ENCODE peak calls at places on chromosomes 3 and 15, in ten cellular contexts. Q, N, U, B, C, K, R, J, V and E are unnamed samples.

GRCh38 chr15:68383161-68384074 is 48.5 kb downstream of the ITGA11 start:
- DNase-seq in Q (peak; percentile 60), N (peak; percentile 64), U (no peak), B (peak; percentile 77), C (peak; percentile 14), K (peak; percentile 17), R (no peak), J (no peak), V (peak; percentile 45), E (no peak)

GRCh38 chr3:18046131-18046530 is 303.7 kb upstream of the TBC1D5 start:
- DNase-seq in Q (no peak), N (no peak), U (no peak), B (no peak), C (no peak), K (no peak), R (no peak), J (no peak), V (no peak), E (no peak)

GRCh38 chr3:4270726-4271125 is 32.4 kb upstream of the SETMAR start:
- DNase-seq in Q (no peak), N (no peak), U (no peak), B (peak; percentile 12), C (no peak), K (no peak), R (no peak), J (no peak), V (no peak), E (peak; percentile 6)

GRCh38 chr3:172244011-172244410 is 204.2 kb downstream of the GHSR start:
- DNase-seq in Q (no peak), N (no peak), U (no peak), B (no peak), C (no peak), K (no peak), R (no peak), J (no peak), V (no peak), E (no peak)

GRCh38 chr15:90364251-90364650 is 12.2 kb downstream of the ZNF774 start:
- DNase-seq in Q (no peak), N (no peak), U (no peak), B (no peak), C (no peak), K (no peak), R (no peak), J (no peak), V (no peak), E (no peak)

GRCh38 chr3:16181361-16181760 is 6.9 kb downstream of the GALNT15 start:
- DNase-seq in Q (no peak), N (no peak), U (no peak), B (no peak), C (no peak), K (no peak), R (no peak), J (peak; percentile 77), V (no peak), E (no peak)

GRCh38 chr3:102361013-102361412 is 73.8 kb upstream of the ZPLD1 start:
- DNase-seq in Q (no peak), N (no peak), U (no peak), B (no peak), C (no peak), K (no peak), R (no peak), J (no peak), V (no peak), E (no peak)

GRCh38 chr15:43439268-43439667 is 53.7 kb downstream of the TP53BP1 start:
- DNase-seq in Q (no peak), N (no peak), U (no peak), B (no peak), C (no peak), K (no peak), R (no peak), J (no peak), V (no peak), E (no peak)

GRCh38 chr15:79990280-79990996 is 19.4 kb upstream of the BCL2A1 start:
- DNase-seq in Q (no peak), N (no peak), U (no peak), B (no peak), C (no peak), K (no peak), R (no peak), J (no peak), V (no peak), E (no peak)

GRCh38 chr3:11244131-11244677 is 28.0 kb upstream of the ATG7 start:
- DNase-seq in Q (no peak), N (no peak), U (no peak), B (no peak), C (no peak), K (no peak), R (no peak), J (no peak), V (no peak), E (no peak)

GRCh38 chr3:130480736-130481135 is 36.2 kb upstream of the COL6A6 start:
- DNase-seq in Q (no peak), N (no peak), U (peak; percentile 20), B (no peak), C (no peak), K (no peak), R (no peak), J (peak; percentile 28), V (no peak), E (no peak)

GRCh38 chr15:74795961-74796625 is 14.2 kb downstream of the CSK start:
- DNase-seq in Q (no peak), N (no peak), U (no peak), B (no peak), C (no peak), K (no peak), R (no peak), J (no peak), V (no peak), E (no peak)

GRCh38 chr15:65790692-65791334 is 1.3 kb downstream of the DENND4A start:
- DNase-seq in Q (no peak), N (peak; percentile 35), U (no peak), B (peak; percentile 24), C (no peak), K (no peak), R (no peak), J (no peak), V (no peak), E (no peak)

GRCh38 chr3:81684739-81685395 is 76.6 kb downstream of the GBE1 start:
- DNase-seq in Q (peak; percentile 6), N (no peak), U (no peak), B (no peak), C (no peak), K (no peak), R (no peak), J (no peak), V (no peak), E (no peak)

GRCh38 chr3:16329792-16330061 is 64.7 kb downstream of the OXNAD1 start:
- DNase-seq in Q (no peak), N (peak; percentile 54), U (peak; percentile 30), B (no peak), C (no peak), K (no peak), R (no peak), J (no peak), V (no peak), E (no peak)

GRCh38 chr3:166248784-166249183 is 411.6 kb upstream of the BCHE start:
- DNase-seq in Q (no peak), N (no peak), U (no peak), B (no peak), C (no peak), K (no peak), R (no peak), J (no peak), V (no peak), E (no peak)

GRCh38 chr15:27091270-27091940 is 120.4 kb downstream of the GABRG3 start:
- DNase-seq in Q (no peak), N (no peak), U (no peak), B (no peak), C (no peak), K (no peak), R (no peak), J (no peak), V (no peak), E (no peak)

GRCh38 chr3:17192995-17193394 is 308.2 kb downstream of the PLCL2 start:
- DNase-seq in Q (no peak), N (no peak), U (no peak), B (no peak), C (no peak), K (no peak), R (no peak), J (no peak), V (no peak), E (no peak)

GRCh38 chr3:17808994-17809393 is 66.6 kb upstream of the TBC1D5 start:
- DNase-seq in Q (no peak), N (peak; percentile 46), U (no peak), B (no peak), C (no peak), K (no peak), R (no peak), J (no peak), V (no peak), E (no peak)

GRCh38 chr15:64279131-64279530 is 76.8 kb downstream of the CSNK1G1 start:
- DNase-seq in Q (no peak), N (no peak), U (no peak), B (no peak), C (no peak), K (no peak), R (no peak), J (no peak), V (no peak), E (no peak)

GRCh38 chr3:33918357-33918756 is 119.9 kb downstream of the PDCD6IP start:
- DNase-seq in Q (no peak), N (no peak), U (no peak), B (no peak), C (no peak), K (no peak), R (no peak), J (no peak), V (no peak), E (no peak)

GRCh38 chr3:179082416-179082815 is 10.8 kb upstream of the ZMAT3 start:
- DNase-seq in Q (no peak), N (no peak), U (no peak), B (no peak), C (no peak), K (no peak), R (no peak), J (no peak), V (no peak), E (no peak)

GRCh38 chr3:142210608-142211007 is 14.8 kb downstream of the GK5 start:
- DNase-seq in Q (no peak), N (no peak), U (no peak), B (no peak), C (no peak), K (no peak), R (no peak), J (no peak), V (peak; percentile 49), E (no peak)

GRCh38 chr15:75904241-75904631 is 558 bp downstream of the FBXO22 start:
- DNase-seq in Q (peak; percentile 36), N (peak; percentile 61), U (no peak), B (peak; percentile 25), C (no peak), K (no peak), R (peak; percentile 31), J (peak; percentile 16), V (peak; percentile 3), E (no peak)